ENCODE peak calls at places on chromosomes 2 and 18, in six cellular contexts. Y, G, U, A, O and W are unnamed samples.

GRCh38 chr2:41781082-41781481 is 266.7 kb upstream of the PKDCC start:
- DNase-seq in Y (no peak), G (no peak), U (peak), A (no peak), O (no peak), W (no peak)

GRCh38 chr18:57859314-57859713 is 56.2 kb upstream of the ATP8B1 start:
- DNase-seq in Y (no peak), G (no peak), U (peak), A (no peak), O (peak), W (peak)

GRCh38 chr2:141929331-141930252 is 201.2 kb downstream of the LRP1B start:
- DNase-seq in Y (no peak), G (no peak), U (no peak), A (no peak), O (no peak), W (no peak)

GRCh38 chr2:60416221-60417008 is 137.0 kb downstream of the BCL11A start:
- DNase-seq in Y (no peak), G (no peak), U (no peak), A (no peak), O (no peak), W (no peak)

GRCh38 chr18:50307738-50308470 is 20.4 kb upstream of the CXXC1 start:
- DNase-seq in Y (peak), G (peak), U (peak), A (peak), O (peak), W (no peak)

GRCh38 chr18:12062974-12063373 is 30.7 kb upstream of the ANKRD62 start:
- DNase-seq in Y (no peak), G (no peak), U (no peak), A (no peak), O (no peak), W (no peak)

GRCh38 chr2:19361325-19361990 is 3.0 kb upstream of the OSR1 start:
- DNase-seq in Y (no peak), G (no peak), U (no peak), A (no peak), O (no peak), W (no peak)

GRCh38 chr2:177165731-177166711 is 46.6 kb upstream of the HNRNPA3 start:
- DNase-seq in Y (no peak), G (no peak), U (peak), A (no peak), O (no peak), W (no peak)

GRCh38 chr2:175414872-175415487 is 233.5 kb upstream of the ATP5MC3 start:
- DNase-seq in Y (peak), G (peak), U (peak), A (peak), O (no peak), W (peak)

GRCh38 chr18:70418551-70419311 is 129.9 kb downstream of the SOCS6 start:
- DNase-seq in Y (no peak), G (no peak), U (no peak), A (no peak), O (no peak), W (no peak)

GRCh38 chr2:176473177-176473576 is 203.9 kb downstream of the MTX2 start:
- DNase-seq in Y (no peak), G (no peak), U (no peak), A (no peak), O (no peak), W (no peak)

GRCh38 chr2:197191177-197191947 is 119.2 kb downstream of the ANKRD44 start:
- DNase-seq in Y (no peak), G (no peak), U (peak), A (no peak), O (no peak), W (peak)

GRCh38 chr2:33266467-33266866 is 210.0 kb upstream of the RASGRP3 start:
- DNase-seq in Y (no peak), G (no peak), U (no peak), A (no peak), O (no peak), W (no peak)

GRCh38 chr18:49656098-49656591 is 94.3 kb downstream of the LIPG start:
- DNase-seq in Y (no peak), G (no peak), U (peak), A (peak), O (no peak), W (peak)

GRCh38 chr18:65628390-65628789 is 122.4 kb upstream of the CDH7 start:
- DNase-seq in Y (no peak), G (no peak), U (no peak), A (no peak), O (no peak), W (no peak)

GRCh38 chr18:49531678-49532153 is 30.1 kb upstream of the LIPG start:
- DNase-seq in Y (no peak), G (no peak), U (no peak), A (no peak), O (no peak), W (no peak)

GRCh38 chr18:52070295-52070756 is 269.7 kb upstream of the DCC start:
- DNase-seq in Y (no peak), G (no peak), U (no peak), A (no peak), O (no peak), W (no peak)

GRCh38 chr2:26558271-26559043 is 80.5 kb upstream of the OTOF start:
- DNase-seq in Y (no peak), G (peak), U (no peak), A (no peak), O (no peak), W (no peak)

GRCh38 chr2:26651458-26652155 is 10.4 kb upstream of the CIB4 start:
- DNase-seq in Y (no peak), G (no peak), U (no peak), A (no peak), O (no peak), W (no peak)

GRCh38 chr2:74831693-74832530 is 2.0 kb upstream of the HK2 start:
- DNase-seq in Y (no peak), G (no peak), U (no peak), A (peak), O (no peak), W (no peak)

GRCh38 chr2:232877940-232878511 is 8.0 kb downstream of the SNORC start:
- DNase-seq in Y (no peak), G (no peak), U (no peak), A (no peak), O (no peak), W (no peak)

GRCh38 chr2:13141315-13141714 is 424.6 kb downstream of the TRIB2 start:
- DNase-seq in Y (no peak), G (no peak), U (no peak), A (no peak), O (no peak), W (no peak)

GRCh38 chr2:184927040-184927439 is 328.7 kb downstream of the ZNF804A start:
- DNase-seq in Y (no peak), G (no peak), U (peak), A (no peak), O (no peak), W (no peak)

GRCh38 chr2:120396519-120397361 is 50.8 kb downstream of the INHBB start:
- DNase-seq in Y (no peak), G (no peak), U (no peak), A (no peak), O (no peak), W (no peak)

GRCh38 chr2:19899853-19900525 is 1.8 kb downstream of the TTC32 start:
- DNase-seq in Y (no peak), G (no peak), U (no peak), A (no peak), O (no peak), W (no peak)

GRCh38 chr2:227363756-227364155 is 15.3 kb downstream of the TM4SF20 start:
- DNase-seq in Y (no peak), G (no peak), U (no peak), A (no peak), O (no peak), W (no peak)

GRCh38 chr2:97891611-97892010 is 104.1 kb downstream of the TMEM131 start:
- DNase-seq in Y (no peak), G (no peak), U (no peak), A (no peak), O (no peak), W (no peak)

GRCh38 chr18:8453528-8453927 is 155.7 kb upstream of the RAB12 start:
- DNase-seq in Y (no peak), G (no peak), U (no peak), A (no peak), O (no peak), W (no peak)

GRCh38 chr18:28109781-28110460 is 67.0 kb downstream of the CDH2 start:
- DNase-seq in Y (no peak), G (no peak), U (no peak), A (no peak), O (no peak), W (no peak)

GRCh38 chr2:109171444-109172334 is 42.7 kb downstream of the SH3RF3 start:
- DNase-seq in Y (peak), G (no peak), U (no peak), A (peak), O (no peak), W (no peak)

GRCh38 chr18:30280861-30281470 is 761.6 kb downstream of the DSC3 start:
- DNase-seq in Y (peak), G (peak), U (peak), A (no peak), O (no peak), W (peak)

GRCh38 chr2:5695641-5696350 is 3.6 kb downstream of the SOX11 start:
- DNase-seq in Y (no peak), G (peak), U (peak), A (no peak), O (no peak), W (no peak)

GRCh38 chr18:13500891-13501887 is 225.2 kb downstream of the FAM210A start:
- DNase-seq in Y (no peak), G (no peak), U (no peak), A (peak), O (no peak), W (no peak)

GRCh38 chr18:78612318-78612717 is 367.3 kb upstream of the SALL3 start:
- DNase-seq in Y (no peak), G (no peak), U (no peak), A (no peak), O (no peak), W (no peak)

GRCh38 chr2:163479599-163479998 is 256.2 kb downstream of the FIGN start:
- DNase-seq in Y (no peak), G (no peak), U (no peak), A (no peak), O (no peak), W (no peak)

GRCh38 chr18:3498705-3499451 is 48.9 kb downstream of the TGIF1 start:
- DNase-seq in Y (no peak), G (peak), U (peak), A (no peak), O (peak), W (no peak)

GRCh38 chr18:48313803-48314202 is 95.4 kb downstream of the ZBTB7C start:
- DNase-seq in Y (no peak), G (no peak), U (no peak), A (no peak), O (no peak), W (no peak)

GRCh38 chr18:32160547-32160946 is 29.3 kb upstream of the MEP1B start:
- DNase-seq in Y (no peak), G (no peak), U (no peak), A (no peak), O (no peak), W (peak)